ENCODE peak calls at places on chromosomes 3 and 15, in ten cellular contexts. G is transverse colon, Z is suprapubic skin, D is esophagus muscularis mucosa, Q is K562, P is breast epithelium, J is sigmoid colon, I is Panc1, R is GM23338, M is endothelial cell of umbilical vein. N is an unnamed sample. For H3K4me1, the result is how much of the 10 kb centered on the place peaks cover.

GRCh38 chr3:81218023-81218422 is 543.4 kb downstream of the GBE1 start:
- DNase-seq in P (no peak), G (no peak), M (peak), Q (no peak), D (no peak), Z (no peak), R (peak), I (no peak), J (no peak), N (no peak)

GRCh38 chr3:46512191-46512590 is 14.4 kb downstream of the RTP3 start:
- DNase-seq in R (no peak), I (no peak), Q (no peak), G (no peak), J (no peak), D (peak), P (no peak), M (no peak), Z (no peak), N (no peak)

GRCh38 chr3:31275038-31275562 is 257.6 kb upstream of the STT3B start:
- DNase-seq in Q (no peak), M (peak), P (no peak), G (no peak), Z (no peak), D (no peak), J (no peak), R (peak), I (no peak), N (no peak)

GRCh38 chr3:34957707-34958106 is 681.6 kb upstream of the ARPP21 start:
- DNase-seq in Q (no peak), I (no peak), G (no peak), D (no peak), P (no peak), M (no peak), R (no peak), J (no peak), Z (no peak), N (no peak)

GRCh38 chr15:38687340-38687739 is 122.7 kb upstream of the RASGRP1 start:
- DNase-seq in Q (no peak), R (no peak), Z (no peak), I (no peak), G (no peak), P (no peak), D (no peak), M (no peak), J (no peak), N (no peak)

GRCh38 chr15:83323296-83323711 is 38.8 kb upstream of the BNC1 start:
- DNase-seq in D (peak), Z (no peak), J (no peak), I (no peak), R (no peak), Q (no peak), P (no peak), G (no peak), M (no peak), N (no peak)

GRCh38 chr3:7876741-7877297 is 624.8 kb upstream of the LMCD1 start:
- DNase-seq in P (no peak), D (no peak), M (peak), I (no peak), G (no peak), R (no peak), Q (no peak), Z (no peak), J (no peak), N (no peak)

GRCh38 chr3:72345237-72345878 is 502.9 kb downstream of the SHQ1 start:
- DNase-seq in R (no peak), Q (no peak), J (no peak), M (no peak), I (no peak), G (no peak), P (no peak), Z (no peak), D (no peak), N (peak)

GRCh38 chr3:152778001-152778400 is 56.9 kb upstream of the P2RY1 start:
- DNase-seq in G (no peak), P (no peak), Z (no peak), R (no peak), J (no peak), I (no peak), D (no peak), Q (no peak), M (no peak), N (no peak)

GRCh38 chr3:90136468-90137191 is 1029.2 kb downstream of the EPHA3 start:
- DNase-seq in D (no peak), M (no peak), Q (no peak), I (no peak), Z (no peak), G (peak), P (no peak), J (no peak), R (no peak), N (no peak)

GRCh38 chr3:5136619-5137429 is 14.7 kb downstream of the ARL8B start:
- DNase-seq in R (peak), P (no peak), G (no peak), I (no peak), M (peak), Q (no peak), Z (no peak), J (no peak), D (no peak), N (no peak)

GRCh38 chr3:53597136-53597915 is 102.9 kb downstream of the CACNA1D start:
- DNase-seq in Q (no peak), J (no peak), G (no peak), Z (no peak), M (peak), D (peak), R (no peak), P (no peak), I (no peak), N (no peak)

GRCh38 chr3:5186854-5187151 is 704 bp upstream of the EDEM1 start:
- DNase-seq in J (no peak), D (no peak), M (no peak), G (no peak), I (no peak), R (peak), Q (no peak), P (no peak), Z (no peak), N (no peak)

GRCh38 chr3:157464283-157464682 is 27.6 kb downstream of the PTX3 start:
- DNase-seq in Z (no peak), G (no peak), P (no peak), Q (no peak), M (no peak), D (no peak), J (no peak), I (no peak), R (no peak), N (no peak)

GRCh38 chr3:12750223-12750622 is 8.8 kb downstream of the TMEM40 start:
- DNase-seq in Q (peak), G (peak), I (no peak), P (peak), Z (no peak), R (no peak), D (no peak), M (peak), J (no peak), N (no peak)

GRCh38 chr15:78003539-78004008 is 73.9 kb downstream of the TBC1D2B start:
- DNase-seq in G (no peak), Z (no peak), I (no peak), R (no peak), J (peak), Q (no peak), M (no peak), P (no peak), D (no peak), N (no peak)

GRCh38 chr15:78006567-78007205 is 70.8 kb downstream of the TBC1D2B start:
- DNase-seq in G (peak), J (no peak), D (no peak), M (no peak), Z (no peak), R (no peak), I (no peak), Q (no peak), P (no peak), N (no peak)

GRCh38 chr15:78002996-78003395 is 74.5 kb downstream of the TBC1D2B start:
- DNase-seq in D (no peak), P (no peak), G (no peak), I (no peak), R (no peak), Z (no peak), M (no peak), J (peak), Q (no peak), N (no peak)

GRCh38 chr15:78004222-78004727 is 73.2 kb downstream of the TBC1D2B start:
- DNase-seq in P (no peak), G (no peak), I (no peak), Q (no peak), Z (no peak), J (peak), D (no peak), M (no peak), R (no peak), N (no peak)

GRCh38 chr15:78004919-78005634 is 72.4 kb downstream of the TBC1D2B start:
- DNase-seq in D (no peak), J (peak), M (peak), P (peak), G (peak), Q (no peak), I (no peak), Z (no peak), R (no peak), N (no peak)
- H3K4me1 ChIP-seq in D (half or more), J (under half), M (under half), P (under half), G (under half), Q (under half), I (under half), Z (under half), R (under half), N (half or more)

GRCh38 chr3:51538459-51539290 is at the start of gene RAD54L2:
- DNase-seq in M (peak), Q (peak), R (peak), G (peak), I (no peak), P (peak), J (peak), D (no peak), Z (peak), N (peak)
- TF ChIP-seq POLR2AphosphoS5 in M (peak), Q (peak), R (peak), G (peak), I (peak), P (peak), J (peak), D (peak), Z (no peak), N (peak)

GRCh38 chr3:70816346-70816745 is 503.9 kb upstream of the MDFIC2 start:
- DNase-seq in G (no peak), R (no peak), J (no peak), I (no peak), D (no peak), M (no peak), Z (no peak), P (no peak), Q (no peak), N (no peak)
- H3K4me3 ChIP-seq in G (no peak), R (no peak), J (no peak), I (no peak), D (no peak), M (no peak), Z (no peak), P (no peak), Q (no peak), N (no peak)

GRCh38 chr3:185933374-185933950 is 4.4 kb downstream of the TRA2B start:
- DNase-seq in J (no peak), I (no peak), R (no peak), P (no peak), G (no peak), D (no peak), Z (no peak), M (no peak), Q (no peak), N (no peak)
- H3K4me1 ChIP-seq in J (under half), I (half or more), R (half or more), P (under half), G (half or more), D (half or more), Z (half or more), M (half or more), Q (under half), N (half or more)

DNA sequence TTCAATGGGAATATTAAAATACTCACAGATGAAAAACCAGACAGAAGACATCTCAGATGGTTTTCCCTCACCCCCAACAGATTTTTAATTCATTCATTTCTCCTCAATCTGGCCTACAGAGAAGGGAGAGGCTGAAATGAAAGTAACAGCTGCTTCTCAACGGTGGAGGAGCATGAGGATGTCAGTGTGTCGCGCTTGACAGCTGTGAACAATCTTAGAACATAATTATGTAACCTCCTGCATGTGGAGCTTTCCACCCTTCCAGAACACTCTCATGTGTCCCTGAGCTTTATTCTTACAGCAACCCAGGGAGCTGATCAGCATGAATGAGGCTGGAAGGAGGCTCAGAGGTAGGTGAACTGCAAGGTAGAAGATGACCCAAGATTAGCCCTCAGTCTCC is 52.7 kb downstream of the MB21D2 start:
- DNase-seq in I (no peak), M (no peak), Z (no peak), P (no peak), J (peak), R (no peak), Q (no peak), G (no peak), D (no peak), N (no peak)
- TF ChIP-seq POLR2AphosphoS5 in I (no peak), M (no peak), Z (no peak), P (no peak), J (peak), R (no peak), Q (no peak), G (peak), D (peak), N (no peak)

DNA sequence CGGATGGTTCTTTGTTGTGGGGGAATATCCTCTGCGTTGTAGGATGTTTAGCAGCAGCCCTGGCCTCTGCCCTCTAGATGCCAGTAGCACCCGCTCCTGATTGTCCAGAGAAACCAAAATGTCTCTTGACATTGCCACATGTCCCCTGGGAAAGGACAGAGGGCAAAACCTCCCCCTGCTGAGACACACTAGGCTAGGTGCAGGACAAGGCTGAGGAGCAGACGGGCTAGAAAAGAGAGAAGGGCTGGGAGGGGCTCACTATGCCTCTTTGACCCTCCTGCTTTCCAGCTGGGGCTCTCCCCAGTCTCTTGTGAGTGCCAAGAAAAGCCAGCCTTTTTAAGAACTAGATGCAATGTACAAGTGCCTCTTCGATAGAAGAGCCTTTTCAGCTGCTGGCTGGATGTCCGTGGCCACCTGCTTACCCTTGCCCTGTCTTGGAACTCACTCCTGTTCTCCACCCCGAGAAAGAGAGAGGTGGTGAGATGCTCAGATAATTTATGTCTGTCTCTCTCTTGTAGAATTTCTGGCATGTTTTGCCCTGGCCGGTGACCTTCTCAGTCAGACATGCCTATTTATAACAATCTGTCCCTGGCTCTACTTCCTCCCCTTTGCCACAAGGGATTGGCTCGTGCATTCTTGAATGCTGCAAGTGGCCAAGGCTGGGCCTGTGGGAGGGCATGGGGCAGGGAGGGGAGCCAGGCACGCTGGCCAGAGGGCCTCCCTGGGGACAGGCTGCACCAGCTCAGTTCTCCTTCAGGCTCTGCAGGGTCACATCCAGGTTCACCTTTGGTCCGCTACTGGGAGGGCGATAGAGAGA is 142.6 kb downstream of the RPLP1 start:
- DNase-seq in Z (peak), Q (no peak), D (no peak), R (no peak), M (no peak), I (no peak), J (peak), P (no peak), G (peak), N (no peak)
- H3K4me3 ChIP-seq in Z (no peak), Q (no peak), D (peak), R (no peak), M (no peak), I (peak), J (no peak), P (no peak), G (no peak), N (no peak)

DNA sequence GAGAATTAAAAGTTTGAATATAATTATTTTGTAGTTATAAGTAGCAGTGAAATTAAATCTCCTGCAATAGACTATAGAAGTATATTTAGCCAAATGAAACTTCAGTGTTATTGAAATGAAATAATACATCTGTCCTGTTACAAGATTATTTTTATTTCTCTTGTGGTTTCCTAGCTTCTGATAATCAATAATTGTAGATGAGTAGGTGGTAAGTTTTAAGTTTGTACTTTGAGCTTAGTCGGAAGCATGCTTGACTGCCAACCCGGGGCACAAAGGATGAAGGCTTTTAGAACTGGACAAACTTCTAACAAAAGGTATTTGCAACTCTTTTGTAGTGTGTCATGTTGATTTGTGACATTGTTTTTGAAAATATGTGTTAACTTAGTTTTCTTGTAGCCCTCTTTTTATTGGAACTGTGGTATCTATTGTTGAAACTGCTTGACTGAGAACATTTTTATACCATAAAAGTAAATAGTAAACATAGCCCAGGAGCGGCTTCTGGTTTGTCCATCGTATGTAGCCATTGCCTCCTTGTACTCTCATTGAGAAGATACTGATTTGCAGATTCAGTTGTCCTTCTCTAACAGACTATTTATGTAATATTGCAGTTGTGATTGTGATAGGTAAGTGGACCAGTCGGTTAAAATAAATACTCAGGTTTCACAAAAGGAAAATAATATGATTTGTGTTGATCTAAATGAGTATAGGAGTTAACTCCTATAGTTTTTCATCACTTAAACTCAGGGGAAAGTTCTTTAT is 2.9 kb downstream of the CTNNB1 start:
- DNase-seq in P (no peak), R (no peak), M (peak), I (no peak), D (no peak), Q (no peak), G (no peak), J (no peak), Z (no peak), N (no peak)
- H3K4me1 ChIP-seq in P (under half), R (half or more), M (under half), I (under half), D (half or more), Q (under half), G (under half), J (under half), Z (half or more), N (half or more)

GRCh38 chr15:45274636-45275035 is 22.6 kb downstream of the SLC28A2 start:
- DNase-seq in P (no peak), I (no peak), D (no peak), J (no peak), G (no peak), Q (no peak), R (no peak), Z (no peak), M (no peak), N (no peak)

GRCh38 chr15:45276851-45277250 is 24.8 kb downstream of the SLC28A2 start:
- DNase-seq in I (no peak), J (no peak), G (no peak), R (peak), M (peak), Q (no peak), D (no peak), Z (no peak), P (no peak), N (no peak)

DNA sequence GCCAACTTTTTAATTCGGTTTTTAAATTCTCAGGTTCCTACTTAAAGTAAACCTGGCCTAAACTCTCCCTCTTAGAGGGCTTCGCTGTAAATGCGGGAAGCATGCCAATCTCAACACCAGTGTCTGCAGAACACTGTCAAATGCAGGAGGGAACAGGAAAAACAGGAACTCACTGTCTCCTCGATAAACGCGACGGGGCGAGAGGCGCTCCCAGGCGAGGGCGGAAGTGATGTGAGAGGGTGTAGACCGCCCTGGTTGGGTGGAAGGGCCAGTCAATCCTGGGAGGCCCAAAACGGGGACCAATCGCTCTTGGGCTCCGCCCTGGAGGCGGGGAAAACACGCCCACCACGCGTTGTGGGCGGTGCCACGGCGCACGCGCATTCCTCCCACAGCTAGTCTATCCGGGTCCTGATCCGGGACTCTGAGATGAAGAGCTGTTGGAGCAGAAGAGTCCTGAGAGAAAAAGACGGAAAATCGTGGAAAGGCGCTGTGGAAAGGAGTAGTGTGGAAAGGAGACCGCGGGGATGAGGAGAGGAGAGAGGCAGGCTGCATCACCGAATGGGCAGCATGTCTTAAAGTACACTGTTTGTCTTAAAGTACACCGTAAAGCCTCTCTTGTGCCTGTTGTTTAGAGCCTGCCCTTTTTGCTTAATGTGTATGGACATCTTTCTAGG is 27.1 kb downstream of the SLC28A2 start:
- DNase-seq in D (peak), P (peak), R (peak), Q (peak), Z (peak), I (peak), G (peak), J (peak), M (peak), N (peak)
- TF ChIP-seq POLR2AphosphoS5 in D (peak), P (peak), R (peak), Q (no peak), Z (peak), I (peak), G (peak), J (peak), M (peak), N (peak)

GRCh38 chr3:184184546-184185234 is 1.3 kb upstream of the ABCF3 start:
- DNase-seq in Z (no peak), G (no peak), P (no peak), D (no peak), I (no peak), J (no peak), M (no peak), Q (no peak), R (no peak), N (no peak)
- H3K4me3 ChIP-seq in Z (no peak), G (no peak), P (no peak), D (no peak), I (no peak), J (no peak), M (no peak), Q (no peak), R (peak), N (no peak)

GRCh38 chr15:52056001-52056400 is 37.0 kb downstream of the MAPK6 start:
- DNase-seq in I (no peak), G (no peak), M (no peak), Q (no peak), J (no peak), R (no peak), P (no peak), D (no peak), Z (no peak), N (no peak)

GRCh38 chr15:52052076-52052935 is 33.3 kb downstream of the MAPK6 start:
- DNase-seq in M (no peak), J (no peak), Z (no peak), P (no peak), I (no peak), Q (no peak), G (no peak), D (no peak), R (no peak), N (no peak)

GRCh38 chr15:52060511-52060910 is 41.5 kb downstream of the MAPK6 start:
- DNase-seq in D (no peak), Z (no peak), Q (no peak), P (no peak), R (no peak), G (no peak), M (no peak), I (no peak), J (no peak), N (no peak)

GRCh38 chr15:52054381-52054780 is 35.4 kb downstream of the MAPK6 start:
- DNase-seq in D (no peak), R (no peak), P (no peak), J (no peak), M (no peak), G (no peak), Q (no peak), I (no peak), Z (no peak), N (no peak)

GRCh38 chr15:52056496-52056895 is 37.5 kb downstream of the MAPK6 start:
- DNase-seq in R (no peak), Q (no peak), I (no peak), G (no peak), J (no peak), M (no peak), Z (no peak), P (no peak), D (no peak), N (no peak)
- H3K4me1 ChIP-seq in R (under half), Q (under half), I (under half), G (under half), J (under half), M (under half), Z (under half), P (under half), D (under half), N (under half)